ENCODE peak calls at places on chromosomes 6 and 20, in seven cellular contexts. One of them, this sample, is unnamed.

GRCh38 chr20:46226602-46227001 is 81.7 kb downstream of the CDH22 start:
- DNase-seq in A549: peak
- DNase-seq in GM20000: no peak
- DNase-seq in T-helper 2 cell: no peak
- DNase-seq in sciatic nerve: no peak
- DNase-seq in spleen: no peak
- DNase-seq in HFFc6: peak
- DNase-seq in this sample: no peak

GRCh38 chr6:14784596-14785360 is 461.1 kb upstream of the JARID2 start:
- DNase-seq in T-helper 2 cell: no peak
- DNase-seq in sciatic nerve: no peak
- DNase-seq in A549: no peak
- DNase-seq in HFFc6: no peak
- DNase-seq in spleen: no peak
- DNase-seq in GM20000: peak
- DNase-seq in this sample: no peak

GRCh38 chr6:161618816-161619454 is 345.1 kb upstream of the AGPAT4 start:
- DNase-seq in A549: peak
- DNase-seq in HFFc6: no peak
- DNase-seq in T-helper 2 cell: no peak
- DNase-seq in spleen: no peak
- DNase-seq in GM20000: no peak
- DNase-seq in sciatic nerve: peak
- DNase-seq in this sample: peak

GRCh38 chr6:30810813-30811329 is 66.5 kb upstream of the IER3 start:
- DNase-seq in sciatic nerve: no peak
- DNase-seq in spleen: no peak
- DNase-seq in HFFc6: no peak
- DNase-seq in GM20000: peak
- DNase-seq in T-helper 2 cell: peak
- DNase-seq in A549: no peak
- DNase-seq in this sample: no peak

GRCh38 chr6:92840246-92840930 is 579.0 kb downstream of the EPHA7 start:
- DNase-seq in A549: no peak
- DNase-seq in GM20000: no peak
- DNase-seq in sciatic nerve: no peak
- DNase-seq in T-helper 2 cell: no peak
- DNase-seq in spleen: no peak
- DNase-seq in HFFc6: no peak
- DNase-seq in this sample: no peak

GRCh38 chr6:7725849-7726415 is at the start of gene BMP6:
- DNase-seq in spleen: peak
- DNase-seq in sciatic nerve: peak
- DNase-seq in T-helper 2 cell: peak
- DNase-seq in A549: peak
- DNase-seq in GM20000: peak
- DNase-seq in HFFc6: peak
- DNase-seq in this sample: peak

GRCh38 chr6:14476793-14477531 is 359.4 kb downstream of the CD83 start:
- DNase-seq in HFFc6: peak
- DNase-seq in A549: peak
- DNase-seq in sciatic nerve: peak
- DNase-seq in spleen: no peak
- DNase-seq in T-helper 2 cell: no peak
- DNase-seq in GM20000: no peak
- DNase-seq in this sample: peak

GRCh38 chr6:147503587-147503986 is 4.9 kb upstream of the SAMD5 start:
- DNase-seq in sciatic nerve: no peak
- DNase-seq in T-helper 2 cell: no peak
- DNase-seq in HFFc6: no peak
- DNase-seq in A549: no peak
- DNase-seq in GM20000: no peak
- DNase-seq in spleen: no peak
- DNase-seq in this sample: no peak

GRCh38 chr6:64908104-64908503 is 798.9 kb downstream of the EYS start:
- DNase-seq in HFFc6: no peak
- DNase-seq in GM20000: no peak
- DNase-seq in T-helper 2 cell: no peak
- DNase-seq in sciatic nerve: no peak
- DNase-seq in A549: no peak
- DNase-seq in spleen: peak
- DNase-seq in this sample: no peak

GRCh38 chr20:46058656-46059281 is 29.8 kb downstream of the SLC12A5 start:
- DNase-seq in T-helper 2 cell: no peak
- DNase-seq in A549: no peak
- DNase-seq in spleen: no peak
- DNase-seq in GM20000: no peak
- DNase-seq in sciatic nerve: no peak
- DNase-seq in HFFc6: no peak
- DNase-seq in this sample: no peak

GRCh38 chr6:138945354-138945753 is 42.7 kb downstream of the REPS1 start:
- DNase-seq in sciatic nerve: no peak
- DNase-seq in HFFc6: no peak
- DNase-seq in T-helper 2 cell: no peak
- DNase-seq in spleen: no peak
- DNase-seq in GM20000: no peak
- DNase-seq in A549: peak
- DNase-seq in this sample: no peak

GRCh38 chr6:137717074-137718073 is 149.7 kb upstream of the TNFAIP3 start:
- DNase-seq in GM20000: no peak
- DNase-seq in sciatic nerve: no peak
- DNase-seq in HFFc6: no peak
- DNase-seq in A549: no peak
- DNase-seq in spleen: no peak
- DNase-seq in T-helper 2 cell: peak
- DNase-seq in this sample: peak

GRCh38 chr20:5145365-5146301 is 18.8 kb downstream of the CDS2 start:
- DNase-seq in sciatic nerve: no peak
- DNase-seq in spleen: no peak
- DNase-seq in T-helper 2 cell: no peak
- DNase-seq in GM20000: no peak
- DNase-seq in A549: no peak
- DNase-seq in HFFc6: no peak
- DNase-seq in this sample: no peak

GRCh38 chr20:50312002-50312681 is 121.5 kb downstream of the CEBPB start:
- DNase-seq in GM20000: no peak
- DNase-seq in sciatic nerve: no peak
- DNase-seq in T-helper 2 cell: no peak
- DNase-seq in HFFc6: no peak
- DNase-seq in spleen: peak
- DNase-seq in A549: no peak
- DNase-seq in this sample: no peak

GRCh38 chr20:380763-381580 is 412 bp downstream of the TRIB3 start:
- DNase-seq in sciatic nerve: peak
- DNase-seq in A549: peak
- DNase-seq in T-helper 2 cell: peak
- DNase-seq in spleen: peak
- DNase-seq in HFFc6: peak
- DNase-seq in GM20000: peak
- DNase-seq in this sample: no peak

This sample was measured in kidney epithelial cell.